ENCODE peak calls at places on chromosomes 16 and 17, in ten cellular contexts. P is fibroblast of the aortic adventitia; U is PC-3; D is transverse colon; G is pancreas; Q is MCF 10A; Y is CD4-positive, alpha-beta T cell; X is AG09309; J is psoas muscle; V is cardiac muscle cell. C is an unnamed sample.

GRCh38 chr16:84196101-84196500 is 5.1 kb downstream of the ADAD2 start:
- DNase-seq in U (no peak), V (no peak), Q (no peak), Y (no peak), X (no peak), J (no peak), D (no peak), P (no peak), G (no peak), C (no peak)

GRCh38 chr16:50204426-50205108 is 51.5 kb downstream of the TENT4B start:
- DNase-seq in V (no peak), J (no peak), U (no peak), D (no peak), X (no peak), Y (no peak), G (no peak), Q (peak), P (no peak), C (no peak)

GRCh38 chr16:78800535-78800934 is 701.1 kb downstream of the WWOX start:
- DNase-seq in V (peak), P (no peak), D (no peak), G (no peak), U (no peak), Y (no peak), Q (no peak), J (no peak), X (no peak), C (no peak)

GRCh38 chr16:35339337-35339736 is 1879.9 kb downstream of the TP53TG3F start:
- DNase-seq in J (no peak), Y (no peak), Q (no peak), V (no peak), G (no peak), D (no peak), U (no peak), X (no peak), P (no peak), C (no peak)

GRCh38 chr17:45038771-45039634 is 12.4 kb downstream of the DCAKD start:
- DNase-seq in V (no peak), X (no peak), P (peak), D (no peak), Q (no peak), J (peak), Y (no peak), G (no peak), U (no peak), C (no peak)

GRCh38 chr17:8189041-8189710 is 804 bp downstream of the BORCS6 start:
- DNase-seq in D (peak), U (no peak), X (no peak), G (peak), V (no peak), P (peak), J (no peak), Y (peak), Q (peak), C (no peak)

GRCh38 chr17:29698019-29698777 is 75.5 kb upstream of the CORO6 start:
- DNase-seq in J (no peak), G (no peak), D (no peak), V (no peak), X (no peak), U (no peak), Q (no peak), P (no peak), Y (no peak), C (no peak)

GRCh38 chr16:1996175-1996574 is 6.4 kb downstream of the SYNGR3 start:
- DNase-seq in G (peak), Q (no peak), D (no peak), J (no peak), U (no peak), V (no peak), Y (no peak), P (no peak), X (no peak), C (no peak)

GRCh38 chr17:75124041-75124818 is 7.3 kb downstream of the NT5C start:
- DNase-seq in J (peak), G (peak), U (peak), Y (no peak), Q (peak), V (no peak), P (peak), D (peak), X (no peak), C (no peak)

GRCh38 chr17:32672701-32673100 is 185.9 kb downstream of the CDK5R1 start:
- DNase-seq in J (no peak), Q (no peak), V (no peak), P (no peak), D (no peak), U (no peak), Y (no peak), X (no peak), G (no peak), C (no peak)

GRCh38 chr17:56289321-56289720 is 136.0 kb downstream of the ANKFN1 start:
- DNase-seq in Q (no peak), J (no peak), V (no peak), X (no peak), G (no peak), D (no peak), U (no peak), Y (no peak), P (no peak), C (no peak)

GRCh38 chr17:78664476-78665384 is 87.5 kb upstream of the DNAH17 start:
- DNase-seq in Y (no peak), P (no peak), G (no peak), X (no peak), J (no peak), Q (no peak), U (peak), D (no peak), V (no peak), C (no peak)

GRCh38 chr17:82063424-82064415 is 1.9 kb downstream of the DUS1L start:
- DNase-seq in P (no peak), U (no peak), V (no peak), Q (no peak), G (no peak), X (no peak), J (no peak), D (no peak), Y (no peak), C (no peak)

GRCh38 chr17:383771-384621 is 31.4 kb upstream of the RPH3AL start:
- DNase-seq in V (no peak), X (no peak), J (no peak), G (no peak), U (no peak), Q (no peak), D (no peak), P (no peak), Y (no peak), C (peak)

GRCh38 chr17:66954632-66955031 is 9.9 kb upstream of the CACNG4 start:
- DNase-seq in D (no peak), U (no peak), J (no peak), X (no peak), G (no peak), Y (no peak), Q (no peak), P (no peak), V (no peak), C (no peak)

GRCh38 chr17:76725580-76726230 is 701 bp downstream of the JMJD6 start:
- DNase-seq in V (peak), X (no peak), D (peak), J (peak), Q (no peak), P (peak), G (peak), Y (peak), U (peak), C (peak)

GRCh38 chr16:7471268-7471667 is 138.6 kb downstream of the RBFOX1 start:
- DNase-seq in V (no peak), D (no peak), U (no peak), X (no peak), P (no peak), J (no peak), G (no peak), Q (no peak), Y (no peak), C (no peak)

GRCh38 chr17:74742153-74742515 is 5.1 kb downstream of the RAB37 start:
- DNase-seq in X (no peak), G (no peak), J (no peak), V (no peak), Q (no peak), P (no peak), D (peak), U (peak), Y (no peak), C (no peak)

GRCh38 chr17:33291248-33292183 is 1.6 kb downstream of the ASIC2 start:
- DNase-seq in D (peak), Q (no peak), P (no peak), Y (no peak), X (no peak), U (no peak), J (peak), G (no peak), V (peak), C (peak)

GRCh38 chr17:45131294-45131615 is 1.1 kb downstream of the PLCD3 start:
- DNase-seq in P (no peak), X (no peak), U (no peak), D (no peak), Q (no peak), J (no peak), Y (no peak), V (no peak), G (no peak), C (no peak)

GRCh38 chr16:72824761-72825160 is 223.2 kb downstream of the ZFHX3 start:
- DNase-seq in Q (no peak), G (no peak), U (no peak), D (no peak), J (no peak), V (no peak), Y (no peak), X (no peak), P (no peak), C (no peak)

GRCh38 chr16:19116711-19117449 is 3.1 kb downstream of the ITPRIPL2 start:
- DNase-seq in P (no peak), D (no peak), Y (no peak), G (no peak), V (no peak), X (no peak), Q (peak), J (no peak), U (no peak), C (no peak)

GRCh38 chr17:180380-181212 is 854 bp downstream of the DOC2B start:
- DNase-seq in G (peak), U (no peak), X (no peak), D (no peak), Y (no peak), V (peak), J (no peak), Q (no peak), P (no peak), C (peak)

DNA sequence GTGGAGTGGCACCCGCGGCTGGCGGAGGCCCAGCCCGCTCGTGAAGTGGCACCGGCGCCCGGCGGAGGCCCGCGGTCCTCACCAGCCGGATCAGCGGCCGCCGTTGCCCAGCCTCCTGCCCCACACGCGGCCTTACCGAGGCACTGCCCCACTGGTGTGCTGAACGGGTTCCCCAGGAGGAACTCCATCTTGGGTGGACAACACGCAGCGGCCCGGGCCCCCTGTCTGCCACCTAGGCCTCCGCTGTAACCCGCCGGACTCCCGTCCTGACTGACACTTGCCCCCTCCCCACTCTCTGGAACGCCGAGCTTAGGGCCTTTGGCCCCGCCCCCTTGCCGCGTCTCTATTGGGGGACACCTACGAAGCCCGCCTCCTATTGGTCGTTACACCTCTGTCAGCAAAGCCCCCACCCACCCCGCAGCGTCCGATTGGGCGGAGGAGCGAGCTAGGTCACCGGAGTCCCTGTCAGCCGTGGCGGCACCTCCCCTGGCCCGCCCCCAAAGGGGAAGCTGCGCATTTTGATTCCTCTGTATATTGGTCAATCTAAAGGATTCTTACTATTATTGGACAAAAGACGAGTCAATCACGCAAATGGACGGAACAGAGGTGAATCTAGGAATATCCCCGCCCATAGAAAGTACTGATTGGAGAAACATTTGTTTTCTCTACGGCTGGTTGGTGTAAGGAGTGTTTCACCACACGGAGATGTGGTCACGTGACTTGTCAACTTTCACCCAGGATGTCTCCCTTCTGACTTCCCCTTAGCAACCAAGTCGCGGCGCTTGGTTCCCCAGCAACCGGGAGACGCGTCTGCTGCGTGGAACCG is at the start of the genes DRC3 and TOM1L2:
- DNase-seq in J (peak), P (peak), X (peak), Q (peak), V (peak), U (peak), G (peak), D (peak), Y (peak), C (peak)
- TF ChIP-seq CTCF in J (no peak), P (peak), X (no peak), Q (no peak), V (no peak), U (no peak), G (peak), D (no peak), Y (no peak), C (peak)

GRCh38 chr17:58692239-58693055 is at the start of gene RAD51C:
- DNase-seq in U (peak), D (peak), P (peak), J (peak), Q (peak), X (peak), Y (peak), V (peak), G (peak), C (peak)
- TF ChIP-seq CTCF in U (no peak), D (no peak), P (peak), J (no peak), Q (no peak), X (no peak), Y (no peak), V (no peak), G (no peak), C (no peak)

DNA sequence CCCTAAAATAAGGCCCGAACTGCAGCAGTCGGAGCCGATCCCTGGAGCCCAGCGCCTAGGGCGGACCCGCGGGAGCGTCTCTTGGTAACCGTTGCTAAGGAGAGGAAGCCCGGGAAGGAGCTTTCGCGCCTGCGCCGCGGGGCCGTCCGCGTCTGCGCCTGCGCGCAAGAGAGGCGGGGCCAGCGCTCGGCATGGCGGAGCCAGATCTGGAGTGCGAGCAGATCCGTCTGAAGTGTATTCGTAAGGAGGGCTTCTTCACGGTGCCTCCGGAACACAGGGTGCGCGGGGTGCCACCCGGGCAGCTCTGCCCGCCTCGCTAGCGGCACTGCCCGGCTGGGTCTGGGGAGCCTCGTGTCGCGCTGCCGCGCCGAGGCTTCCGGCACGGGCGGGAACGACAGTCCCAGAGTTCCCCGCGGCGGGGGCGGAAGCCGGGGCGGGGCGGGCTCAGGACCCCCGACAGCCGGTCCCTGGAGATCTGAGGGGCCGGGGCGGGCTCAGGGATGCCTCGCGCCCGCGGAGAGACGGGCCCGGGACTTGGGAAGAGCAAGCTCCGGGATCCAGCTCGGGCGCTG is at the start of gene CDK10:
- DNase-seq in P (peak), G (peak), V (peak), J (peak), Q (peak), X (no peak), D (peak), U (peak), Y (peak), C (peak)
- TF ChIP-seq CTCF in P (no peak), G (no peak), V (no peak), J (no peak), Q (no peak), X (no peak), D (no peak), U (no peak), Y (no peak), C (no peak)

GRCh38 chr16:24539295-24539849 is at the start of gene RBBP6:
- DNase-seq in Q (peak), U (peak), D (peak), G (peak), Y (peak), V (peak), P (peak), X (peak), J (peak), C (peak)

GRCh38 chr16:24537474-24538337 is 1.7 kb upstream of the RBBP6 start:
- DNase-seq in G (no peak), V (no peak), U (no peak), J (no peak), D (no peak), X (no peak), P (no peak), Q (peak), Y (no peak), C (no peak)

GRCh38 chr16:24539850-24540484 is 601 bp downstream of the RBBP6 start:
- DNase-seq in U (no peak), Q (peak), J (peak), Y (no peak), P (no peak), V (peak), X (no peak), G (peak), D (peak), C (peak)

GRCh38 chr16:24540575-24541240 is 1.3 kb downstream of the RBBP6 start:
- DNase-seq in Q (peak), U (peak), X (no peak), Y (peak), G (no peak), D (no peak), V (peak), J (no peak), P (peak), C (no peak)

GRCh38 chr16:24538756-24539294 is 541 bp upstream of the RBBP6 start:
- DNase-seq in Y (no peak), D (no peak), V (no peak), U (peak), Q (no peak), P (no peak), X (no peak), G (no peak), J (no peak), C (no peak)
- TF ChIP-seq CTCF in Y (no peak), D (no peak), V (no peak), U (no peak), Q (no peak), P (peak), X (no peak), G (no peak), J (no peak), C (no peak)

GRCh38 chr17:4008082-4008435 is 43.8 kb upstream of the ATP2A3 start:
- DNase-seq in J (no peak), P (no peak), V (peak), G (no peak), Y (no peak), U (no peak), D (no peak), Q (no peak), X (no peak), C (no peak)
- TF ChIP-seq CTCF in J (no peak), P (no peak), V (peak), G (no peak), Y (no peak), U (peak), D (no peak), Q (no peak), X (no peak), C (no peak)

GRCh38 chr17:6894206-6894528 is 62.6 kb upstream of the TEKT1 start:
- DNase-seq in P (peak), Y (no peak), D (no peak), J (no peak), V (peak), Q (no peak), X (no peak), G (no peak), U (no peak), C (peak)
- TF ChIP-seq CTCF in P (peak), Y (no peak), D (no peak), J (peak), V (peak), Q (peak), X (peak), G (no peak), U (peak), C (peak)

GRCh38 chr16:896261-897199 is 74.3 kb downstream of the LMF1 start:
- DNase-seq in Q (no peak), Y (no peak), J (peak), D (no peak), V (no peak), P (no peak), G (no peak), X (no peak), U (no peak), C (no peak)

GRCh38 chr16:893360-893759 is 77.4 kb downstream of the LMF1 start:
- DNase-seq in P (no peak), U (no peak), D (no peak), X (no peak), J (peak), V (no peak), G (no peak), Y (no peak), Q (no peak), C (no peak)

GRCh38 chr16:895371-895770 is 75.4 kb downstream of the LMF1 start:
- DNase-seq in V (no peak), X (no peak), Q (no peak), P (no peak), Y (no peak), U (no peak), D (no peak), G (no peak), J (peak), C (no peak)

GRCh38 chr16:894136-894535 is 76.6 kb downstream of the LMF1 start:
- DNase-seq in Y (no peak), U (no peak), D (no peak), V (no peak), J (peak), P (no peak), G (peak), X (no peak), Q (no peak), C (no peak)

DNA sequence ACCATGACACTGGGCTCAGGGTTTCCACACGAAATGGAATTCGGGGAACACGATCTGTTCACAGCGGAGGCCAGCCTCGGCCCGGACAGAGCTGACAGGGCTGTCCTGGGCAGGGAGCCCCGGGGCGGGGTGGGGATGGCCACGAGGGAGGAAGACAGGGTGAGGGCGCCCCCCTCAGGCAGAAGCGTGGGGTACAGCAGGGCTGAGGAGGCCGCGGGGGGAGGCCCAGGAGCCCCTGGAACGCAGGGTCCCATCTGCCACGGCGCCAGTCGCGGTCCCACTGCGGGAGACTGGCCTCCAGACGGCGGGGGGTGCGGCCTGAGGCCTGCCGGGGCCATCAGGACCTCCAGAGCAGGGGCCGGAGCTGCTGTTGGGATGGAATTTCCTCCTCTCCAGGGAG is 75.9 kb downstream of the LMF1 start:
- DNase-seq in Y (no peak), V (no peak), P (no peak), G (no peak), X (no peak), J (peak), Q (no peak), D (no peak), U (no peak), C (no peak)
- TF ChIP-seq CTCF in Y (no peak), V (no peak), P (no peak), G (no peak), X (no peak), J (no peak), Q (peak), D (no peak), U (peak), C (no peak)

DNA sequence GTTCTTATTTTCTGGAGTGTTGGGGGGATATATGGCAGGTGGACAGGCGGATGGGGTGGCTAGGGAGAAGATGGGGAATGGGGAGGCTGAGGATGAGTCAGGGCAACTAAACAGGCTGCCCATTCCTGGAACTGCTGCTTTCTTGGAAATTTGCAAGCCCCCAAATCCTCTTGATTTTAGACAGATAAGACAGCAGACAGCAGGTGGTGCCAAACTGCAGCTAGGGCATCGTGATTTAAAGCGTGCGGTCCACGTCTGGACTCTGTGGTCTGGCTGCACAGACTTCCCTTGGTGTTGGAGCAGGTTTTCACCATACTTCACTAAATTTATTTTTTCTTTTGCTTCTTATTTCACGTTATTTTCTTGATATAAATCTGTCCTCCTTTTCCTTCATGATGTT is 10.9 kb upstream of the KRT24 start:
- DNase-seq in G (no peak), D (no peak), X (no peak), P (no peak), J (no peak), Q (no peak), U (no peak), Y (no peak), V (no peak), C (peak)
- TF ChIP-seq CTCF in G (no peak), D (no peak), X (peak), P (no peak), J (no peak), Q (no peak), U (peak), Y (no peak), V (no peak), C (no peak)